ENCODE peak calls at places on chromosomes 2 and 18, in four cellular contexts. Z, W, Q and S are unnamed samples.

GRCh38 chr2:175926272-175926671 is 75.8 kb downstream of the LNPK start:
- DNase-seq in Z (no peak), W (peak; percentile 8), Q (no peak), S (no peak)

GRCh38 chr2:181300600-181301291 is 156.4 kb upstream of the ITGA4 start:
- DNase-seq in Z (no peak), W (no peak), Q (no peak), S (no peak)

GRCh38 chr2:236167297-236168109 is 683 bp downstream of the GBX2 start:
- DNase-seq in Q (peak; percentile 68), Z (peak; percentile 61), W (peak; percentile 20), S (no peak)

GRCh38 chr18:69680128-69680527 is 267.5 kb downstream of the CD226 start:
- DNase-seq in W (no peak), Q (no peak), Z (no peak), S (no peak)

GRCh38 chr18:31436825-31437224 is 10.7 kb upstream of the DSG3 start:
- DNase-seq in Z (no peak), Q (no peak), W (no peak), S (no peak)

GRCh38 chr2:160736629-160737028 is 243.0 kb upstream of the RBMS1 start:
- DNase-seq in Z (no peak), Q (no peak), W (peak; percentile 41), S (no peak)

GRCh38 chr18:55907352-55908045 is 319.5 kb upstream of the TCF4 start:
- DNase-seq in Q (no peak), Z (no peak), W (peak; percentile 42), S (no peak)

GRCh38 chr2:189483571-189484415 is 42.5 kb downstream of the WDR75 start:
- DNase-seq in Q (no peak), W (no peak), Z (no peak), S (no peak)

GRCh38 chr2:46225730-46226129 is 71.5 kb upstream of the EPAS1 start:
- DNase-seq in Z (no peak), Q (no peak), W (no peak), S (no peak)
- H3K27ac ChIP-seq in Z (no peak overlapping the region), Q (no peak overlapping the region), W (peak overlapping the region; percentile 81), S (no peak overlapping the region)

GRCh38 chr2:222756362-222756831 is 84.9 kb downstream of the MOGAT1 start:
- DNase-seq in W (no peak), Z (no peak), Q (no peak), S (no peak)
- H3K27ac ChIP-seq in W (no peak overlapping the region), Z (no peak overlapping the region), Q (no peak overlapping the region), S (no peak overlapping the region)

GRCh38 chr2:234451852-234452625 is 44.8 kb downstream of the ARL4C start:
- DNase-seq in Z (no peak), Q (no peak), W (peak; percentile 93), S (no peak)
- H3K27ac ChIP-seq in Z (no peak overlapping the region), Q (no peak overlapping the region), W (peak overlapping the region; percentile 84), S (no peak overlapping the region)

GRCh38 chr2:204451766-204452165 is 93.5 kb upstream of the PARD3B start:
- DNase-seq in Q (no peak), Z (no peak), W (no peak), S (no peak)

GRCh38 chr2:204454672-204455380 is 90.4 kb upstream of the PARD3B start:
- DNase-seq in Z (no peak), W (no peak), Q (no peak), S (no peak)

GRCh38 chr2:204452464-204453023 is 92.7 kb upstream of the PARD3B start:
- DNase-seq in Q (peak; percentile 32), W (peak; percentile 96), Z (peak; percentile 77), S (peak; percentile 16)

GRCh38 chr2:204453730-204454167 is 91.5 kb upstream of the PARD3B start:
- DNase-seq in Q (peak; percentile 46), Z (no peak), W (peak; percentile 45), S (no peak)
- H3K27ac ChIP-seq in Q (peak overlapping the region; percentile 55), Z (peak overlapping the region; percentile 84), W (peak overlapping the region; percentile 81), S (no peak overlapping the region)